ENCODE peak calls at places on chromosome 15, in ten cellular contexts. T is psoas muscle, A is IMR-90, V is DND-41, S is GM23338, C is lower lobe of right lung, X is fibroblast of lung, K is neural progenitor cell, L is stomach, P is PC-3. G is an unnamed sample.

GRCh38 chr15:65172531-65172930 is 12.6 kb downstream of the CLPX start:
- DNase-seq in S (no peak), X (no peak), C (no peak), A (no peak), T (no peak), V (no peak), P (no peak), L (no peak), K (no peak), G (no peak)

GRCh38 chr15:88246666-88247446 is 9.7 kb downstream of the NTRK3 start:
- DNase-seq in T (peak; percentile 78), C (peak; percentile 83), K (peak; percentile 90), V (peak; percentile 75), A (peak; percentile 39), L (peak; percentile 74), X (peak; percentile 50), P (peak; percentile 73), S (peak; percentile 88), G (peak; percentile 73)

GRCh38 chr15:39077998-39078397 is 502.9 kb upstream of the THBS1 start:
- DNase-seq in K (no peak), C (no peak), P (no peak), V (no peak), S (no peak), X (no peak), T (no peak), A (no peak), L (no peak), G (no peak)

GRCh38 chr15:82922737-82923136 is 29.8 kb downstream of the HOMER2 start:
- DNase-seq in P (no peak), V (no peak), T (no peak), X (no peak), C (no peak), A (no peak), L (peak; percentile 20), S (no peak), K (no peak), G (no peak)

GRCh38 chr15:48400086-48400485 is 68.9 kb downstream of the DUT start:
- DNase-seq in K (no peak), P (no peak), V (no peak), A (peak; percentile 47), S (no peak), X (peak; percentile 69), T (no peak), C (no peak), L (no peak), G (no peak)

GRCh38 chr15:81299630-81300273 is 24.2 kb downstream of the STARD5 start:
- DNase-seq in A (no peak), X (no peak), L (no peak), P (no peak), T (no peak), C (no peak), K (no peak), V (no peak), S (no peak), G (no peak)

GRCh38 chr15:52505141-52505540 is 23.5 kb downstream of the MYO5A start:
- DNase-seq in A (no peak), V (no peak), C (peak; percentile 69), K (no peak), P (no peak), X (no peak), S (no peak), L (no peak), T (peak; percentile 38), G (no peak)

GRCh38 chr15:53558384-53558783 is 201.1 kb downstream of the WDR72 start:
- DNase-seq in X (no peak), V (no peak), A (no peak), L (no peak), S (no peak), C (no peak), T (no peak), P (no peak), K (no peak), G (no peak)

GRCh38 chr15:47652213-47652852 is 65.0 kb upstream of the SEMA6D start:
- DNase-seq in P (no peak), A (no peak), X (no peak), C (no peak), K (no peak), V (no peak), S (no peak), T (no peak), L (no peak), G (no peak)

GRCh38 chr15:100247228-100248225 is 94.2 kb downstream of the ADAMTS17 start:
- DNase-seq in V (no peak), K (no peak), C (no peak), A (no peak), X (no peak), T (no peak), L (no peak), S (no peak), P (peak; percentile 39), G (no peak)

GRCh38 chr15:35695002-35695401 is 149.0 kb upstream of the DPH6 start:
- DNase-seq in V (no peak), C (no peak), T (no peak), K (no peak), S (no peak), L (no peak), P (no peak), X (no peak), A (no peak), G (no peak)

GRCh38 chr15:35691176-35691761 is 145.3 kb upstream of the DPH6 start:
- DNase-seq in A (no peak), V (no peak), X (no peak), L (no peak), P (no peak), T (no peak), C (no peak), K (no peak), S (no peak), G (no peak)

GRCh38 chr15:35692256-35692867 is 146.4 kb upstream of the DPH6 start:
- DNase-seq in A (no peak), L (no peak), C (no peak), T (no peak), S (no peak), K (no peak), X (no peak), V (no peak), P (peak; percentile 16), G (no peak)

GRCh38 chr15:35693286-35693685 is 147.3 kb upstream of the DPH6 start:
- DNase-seq in S (no peak), P (no peak), T (no peak), X (peak; percentile 78), V (no peak), K (no peak), L (no peak), A (peak; percentile 61), C (no peak), G (no peak)

GRCh38 chr15:35693887-35694286 is 147.9 kb upstream of the DPH6 start:
- DNase-seq in S (no peak), A (no peak), T (no peak), C (no peak), L (no peak), V (no peak), X (no peak), P (no peak), K (no peak), G (no peak)
- H3K4me1 ChIP-seq in S (peaks cover 20% of the 10 kb centered on the region), A (peaks cover 17% of the 10 kb centered on the region), T (peaks cover 46% of the 10 kb centered on the region), C (peaks cover 54% of the 10 kb centered on the region), L (peaks cover 6% of the 10 kb centered on the region), V (no peaks in the 10 kb centered on the region), X (peaks cover 19% of the 10 kb centered on the region), P (peaks cover 28% of the 10 kb centered on the region), K (peaks cover 16% of the 10 kb centered on the region), G (no peaks in the 10 kb centered on the region)

DNA sequence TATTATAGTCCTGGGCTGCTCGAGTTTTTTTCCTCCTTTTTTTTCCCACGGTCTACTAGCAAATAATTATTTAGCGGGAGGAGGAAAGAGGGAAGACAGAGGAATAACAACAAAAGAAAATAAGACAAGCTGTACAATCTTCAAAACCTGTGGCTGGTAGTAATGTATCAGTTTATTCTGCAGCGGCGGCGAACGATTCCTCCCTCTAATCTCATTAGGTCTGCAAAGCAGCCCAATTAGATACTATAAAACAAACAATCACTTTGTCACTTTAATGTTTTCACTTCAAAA is 398 bp upstream of the TLE3 start:
- DNase-seq in A (no peak), X (no peak), C (no peak), V (no peak), K (no peak), T (no peak), S (no peak), P (no peak), L (no peak), G (no peak)
- TF ChIP-seq CTCF in A (no peak), X (no peak), C (no peak), V (no peak), K (no peak), T (no peak), S (peak; percentile 6), P (no peak), L (no peak), G (peak; percentile 5)

GRCh38 chr15:69412701-69413100 is 1.4 kb upstream of the KIF23 start:
- DNase-seq in L (no peak), X (no peak), S (no peak), C (no peak), K (no peak), V (no peak), A (no peak), T (no peak), P (no peak), G (no peak)

GRCh38 chr15:69413822-69414701 is at the start of gene KIF23:
- DNase-seq in C (peak; percentile 95), K (peak; percentile 96), P (peak; percentile 96), L (peak; percentile 91), A (peak; percentile 94), V (peak; percentile 87), S (peak; percentile 97), T (peak; percentile 88), X (peak; percentile 95), G (peak; percentile 89)

GRCh38 chr15:69412274-69412673 is 1.9 kb upstream of the KIF23 start:
- DNase-seq in V (no peak), A (no peak), K (no peak), T (no peak), L (no peak), C (no peak), X (no peak), P (no peak), S (no peak), G (no peak)

GRCh38 chr15:69415381-69415780 is 1.2 kb downstream of the KIF23 start:
- DNase-seq in C (no peak), K (no peak), P (no peak), T (no peak), A (peak; percentile 33), L (no peak), X (peak; percentile 64), S (no peak), V (no peak), G (no peak)

GRCh38 chr15:69414702-69415161 is 583 bp downstream of the KIF23 start:
- DNase-seq in A (peak; percentile 89), P (peak; percentile 86), V (peak; percentile 33), X (peak; percentile 95), L (no peak), C (peak; percentile 61), K (peak; percentile 67), T (no peak), S (peak; percentile 75), G (no peak)
- H3K4me3 ChIP-seq in A (peak overlapping the region; percentile 78), P (peak overlapping the region; percentile 95), V (peak overlapping the region; percentile 91), X (peak overlapping the region; percentile 60), L (peak overlapping the region; percentile 99), C (peak overlapping the region; percentile 86), K (peak overlapping the region; percentile 75), T (peak overlapping the region; percentile 86), S (peak overlapping the region; percentile 62), G (peak overlapping the region; percentile 72)

DNA sequence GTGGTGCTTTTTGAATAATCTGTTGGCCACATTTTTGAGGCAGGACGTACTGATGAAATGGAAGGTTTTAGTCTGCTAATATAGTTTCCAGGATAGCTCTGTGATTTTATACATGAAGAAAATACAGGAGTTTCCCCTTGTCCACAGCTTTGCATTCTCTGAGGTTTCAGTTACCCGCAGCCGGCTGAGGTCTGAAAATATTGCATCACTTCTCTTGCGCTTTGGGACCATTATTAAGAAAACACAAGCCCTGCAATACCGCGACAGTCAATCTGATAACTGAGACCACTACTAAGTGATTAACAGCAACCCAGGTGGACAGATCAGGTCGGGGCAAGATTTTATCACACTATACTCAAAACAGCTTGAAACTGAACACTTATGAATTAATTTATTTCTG is 33.0 kb downstream of the BLM start:
- DNase-seq in A (no peak), C (no peak), L (no peak), T (no peak), V (no peak), P (no peak), S (no peak), X (peak; percentile 43), K (no peak), G (no peak)
- H3K4me1 ChIP-seq in A (no peaks in the 10 kb centered on the region), C (no peaks in the 10 kb centered on the region), L (no peaks in the 10 kb centered on the region), T (no peaks in the 10 kb centered on the region), V (no peaks in the 10 kb centered on the region), P (no peaks in the 10 kb centered on the region), S (peaks cover 9% of the 10 kb centered on the region), X (no peaks in the 10 kb centered on the region), K (peaks cover 5% of the 10 kb centered on the region), G (no peaks in the 10 kb centered on the region)